ENCODE peak calls at places on chromosomes 3 and 15, in five cellular contexts. F is AG08396; I is GM04504; G is stimulated activated CD4-positive, alpha-beta T cell treated with anti-CD3 and anti-CD28 coated beads, Interleukin-15, amount 100 ng/mL, for 1 hour; H is AG04450. Y is an unnamed sample.

GRCh38 chr3:15403965-15404364 is 23.4 kb downstream of the METTL6 start:
- DNase-seq in F (no peak), I (no peak), G (no peak), H (no peak), Y (no peak)

GRCh38 chr15:69604050-69604378 is 151.4 kb downstream of the RPLP1 start:
- DNase-seq in F (no peak), I (no peak), G (no peak), H (no peak), Y (no peak)

GRCh38 chr3:52453496-52454234 is at the start of gene TNNC1:
- DNase-seq in F (no peak), I (no peak), G (no peak), H (no peak), Y (peak; percentile 53)

GRCh38 chr15:31586841-31587240 is 260.2 kb downstream of the KLF13 start:
- DNase-seq in F (no peak), I (no peak), G (no peak), H (no peak), Y (no peak)

GRCh38 chr3:178500631-178501030 is 35.6 kb upstream of the KCNMB2 start:
- DNase-seq in F (no peak), I (peak; percentile 24), G (no peak), H (no peak), Y (peak; percentile 23)

GRCh38 chr3:169029674-169030285 is 633.7 kb downstream of the MECOM start:
- DNase-seq in F (no peak), I (no peak), G (no peak), H (no peak), Y (no peak)

GRCh38 chr3:107431048-107431297 is 53.7 kb downstream of the CCDC54 start:
- DNase-seq in F (no peak), I (no peak), G (no peak), H (no peak), Y (no peak)

GRCh38 chr15:54789377-54789776 is 407.4 kb downstream of the RSL24D1 start:
- DNase-seq in F (no peak), I (no peak), G (no peak), H (no peak), Y (no peak)

GRCh38 chr15:83046558-83047127 is 20.4 kb downstream of the BTBD1 start:
- DNase-seq in F (peak; percentile 58), I (no peak), G (no peak), H (no peak), Y (peak; percentile 60)

GRCh38 chr15:55522741-55523450 is 14.9 kb upstream of the DNAAF4 start:
- DNase-seq in F (no peak), I (no peak), G (no peak), H (no peak), Y (no peak)

GRCh38 chr15:92158426-92158825 is 235.3 kb upstream of the ST8SIA2 start:
- DNase-seq in F (no peak), I (no peak), G (no peak), H (no peak), Y (no peak)

GRCh38 chr15:70210538-70210937 is 112.8 kb upstream of the TLE3 start:
- DNase-seq in F (no peak), I (no peak), G (no peak), H (no peak), Y (no peak)

GRCh38 chr3:66490214-66490613 is 10.6 kb downstream of the LRIG1 start:
- DNase-seq in F (peak; percentile 17), I (no peak), G (no peak), H (peak; percentile 76), Y (no peak)

GRCh38 chr15:72231847-72232461 is 964 bp upstream of the PKM start:
- DNase-seq in F (peak; percentile 80), I (peak; percentile 61), G (peak; percentile 32), H (no peak), Y (peak; percentile 82)

GRCh38 chr3:149448331-149448831 is 26.1 kb upstream of the TM4SF4 start:
- DNase-seq in F (peak; percentile 66), I (no peak), G (no peak), H (no peak), Y (peak; percentile 66)

GRCh38 chr15:40441012-40441735 is 421 bp downstream of the BAHD1 start:
- DNase-seq in F (no peak), I (no peak), G (no peak), H (no peak), Y (no peak)

GRCh38 chr3:43729707-43730399 is 39.1 kb downstream of the ABHD5 start:
- DNase-seq in F (no peak), I (no peak), G (no peak), H (no peak), Y (no peak)

GRCh38 chr3:55574671-55575070 is 87.6 kb upstream of the WNT5A start:
- DNase-seq in F (no peak), I (no peak), G (no peak), H (no peak), Y (no peak)

GRCh38 chr15:77547801-77548607 is 84.7 kb downstream of the LINGO1 start:
- DNase-seq in F (no peak), I (no peak), G (no peak), H (no peak), Y (no peak)

GRCh38 chr15:73225358-73226015 is 143.3 kb downstream of the HCN4 start:
- DNase-seq in F (no peak), I (no peak), G (no peak), H (no peak), Y (no peak)

GRCh38 chr3:178967184-178967532 is 104.5 kb downstream of the ZMAT3 start:
- DNase-seq in F (no peak), I (no peak), G (no peak), H (no peak), Y (no peak)

GRCh38 chr15:31344824-31345605 is 18.4 kb downstream of the KLF13 start:
- DNase-seq in F (no peak), I (no peak), G (no peak), H (no peak), Y (peak; percentile 52)

Y was measured in AG20443.